ENCODE peak calls at places on chromosome X, in five cellular contexts. O is GM12878, Q is HepG2, J is K562, K is H1. C is an unnamed sample.

GRCh38 chrX:116239944-116240391 is 69.4 kb downstream of the AGTR2 start:
- DNase-seq in O (no peak), Q (no peak), J (no peak), K (no peak), C (no peak)

GRCh38 chrX:38514014-38514854 is 47.1 kb upstream of the TSPAN7 start:
- DNase-seq in O (no peak), Q (no peak), J (no peak), K (no peak), C (no peak)

GRCh38 chrX:9023293-9023692 is 10.6 kb downstream of the FAM9B start:
- DNase-seq in O (no peak), Q (no peak), J (no peak), K (no peak), C (no peak)

GRCh38 chrX:134585446-134585845 is 72.8 kb downstream of the PLAC1 start:
- DNase-seq in O (no peak), Q (no peak), J (no peak), K (no peak), C (no peak)

GRCh38 chrX:105822138-105823091 is at the start of gene NRK:
- DNase-seq in O (no peak), Q (no peak), J (no peak), K (no peak), C (no peak)

GRCh38 chrX:79081895-79082512 is 62.5 kb upstream of the GPR174 start:
- DNase-seq in O (peak; percentile 61), Q (no peak), J (peak; percentile 21), K (no peak), C (no peak)

GRCh38 chrX:70592091-70592490 is 147.5 kb downstream of the DLG3 start:
- DNase-seq in O (no peak), Q (no peak), J (no peak), K (no peak), C (peak; percentile 26)

GRCh38 chrX:39196192-39197102 is 395.2 kb downstream of the MID1IP1 start:
- DNase-seq in O (peak; percentile 90), Q (no peak), J (peak; percentile 31), K (no peak), C (peak; percentile 26)

GRCh38 chrX:51614353-51614752 is 4.4 kb downstream of the CENPVL3 start:
- DNase-seq in O (no peak), Q (peak; percentile 2), J (peak; percentile 30), K (no peak), C (peak; percentile 6)

GRCh38 chrX:153482376-153483015 is 12.1 kb upstream of the HAUS7 start:
- DNase-seq in O (no peak), Q (no peak), J (no peak), K (no peak), C (no peak)

GRCh38 chrX:133819546-133819945 is 165.8 kb downstream of the GPC3 start:
- DNase-seq in O (no peak), Q (no peak), J (no peak), K (no peak), C (no peak)

GRCh38 chrX:630007-630921 is at the start of gene SHOX:
- DNase-seq in O (no peak), Q (no peak), J (no peak), K (no peak), C (no peak)

GRCh38 chrX:37378399-37378798 is 29.2 kb downstream of the PRRG1 start:
- DNase-seq in O (no peak), Q (no peak), J (no peak), K (no peak), C (no peak)

GRCh38 chrX:65971151-65971550 is 68.7 kb downstream of the VSIG4 start:
- DNase-seq in O (no peak), Q (no peak), J (no peak), K (no peak), C (no peak)

GRCh38 chrX:119654112-119654531 is 38.8 kb downstream of the SEPTIN6 start:
- DNase-seq in O (no peak), Q (no peak), J (no peak), K (no peak), C (no peak)

GRCh38 chrX:8084023-8084422 is 87.0 kb downstream of the VCX2 start:
- DNase-seq in O (no peak), Q (no peak), J (no peak), K (no peak), C (no peak)

GRCh38 chrX:134374294-134374693 is 85.7 kb upstream of the HPRT1 start:
- DNase-seq in O (no peak), Q (no peak), J (no peak), K (no peak), C (no peak)

GRCh38 chrX:103533428-103534216 is 14.3 kb upstream of the RAB40A start:
- DNase-seq in O (peak; percentile 21), Q (peak; percentile 43), J (peak; percentile 38), K (peak; percentile 25), C (peak; percentile 37)

GRCh38 chrX:17192111-17192510 is 182.9 kb upstream of the NHS start:
- DNase-seq in O (no peak), Q (no peak), J (no peak), K (no peak), C (no peak)

GRCh38 chrX:45022144-45022543 is 149.2 kb downstream of the KDM6A start:
- DNase-seq in O (no peak), Q (peak; percentile 8), J (no peak), K (no peak), C (no peak)

GRCh38 chrX:101417981-101418841 is 10.2 kb downstream of the HNRNPH2 start:
- DNase-seq in O (no peak), Q (no peak), J (no peak), K (no peak), C (no peak)

GRCh38 chrX:125651426-125651825 is 331.8 kb downstream of the TEX13C start:
- DNase-seq in O (no peak), Q (no peak), J (no peak), K (no peak), C (no peak)
- TF ChIP-seq SIN3A in O (no peak), Q (no peak), J (no peak), K (no peak), C (no peak)

GRCh38 chrX:137427061-137427778 is 138.7 kb upstream of the ZIC3 start:
- DNase-seq in O (no peak), Q (no peak), J (no peak), K (no peak), C (no peak)
- H3K4me2 ChIP-seq in O (peak overlapping the region; percentile 17), Q (no peak overlapping the region), J (no peak overlapping the region), K (peak overlapping the region; percentile 93), C (no peak overlapping the region)

GRCh38 chrX:107684956-107685385 is 56.7 kb downstream of the PRPS1 start:
- DNase-seq in O (no peak), Q (no peak), J (peak; percentile 75), K (no peak), C (no peak)
- TF ChIP-seq SRF in O (no peak), Q (no peak), J (no peak), K (no peak), C (no peak)

GRCh38 chrX:20595928-20596550 is 329.3 kb upstream of the RPS6KA3 start:
- DNase-seq in O (no peak), Q (no peak), J (no peak), K (no peak), C (no peak)
- TF ChIP-seq SIN3A in O (no peak), Q (no peak), J (no peak), K (no peak), C (no peak)

GRCh38 chrX:46209037-46209436 is 336.2 kb downstream of the ZNF674 start:
- DNase-seq in O (no peak), Q (no peak), J (no peak), K (no peak), C (no peak)
- H3K4me2 ChIP-seq in O (no peak overlapping the region), Q (no peak overlapping the region), J (no peak overlapping the region), K (no peak overlapping the region), C (peak overlapping the region; percentile 49)

GRCh38 chrX:118350221-118350620 is 4.3 kb downstream of the WDR44 start:
- DNase-seq in O (no peak), Q (no peak), J (no peak), K (no peak), C (no peak)
- TF ChIP-seq SRF in O (no peak), Q (no peak), J (no peak), K (no peak), C (no peak)

DNA sequence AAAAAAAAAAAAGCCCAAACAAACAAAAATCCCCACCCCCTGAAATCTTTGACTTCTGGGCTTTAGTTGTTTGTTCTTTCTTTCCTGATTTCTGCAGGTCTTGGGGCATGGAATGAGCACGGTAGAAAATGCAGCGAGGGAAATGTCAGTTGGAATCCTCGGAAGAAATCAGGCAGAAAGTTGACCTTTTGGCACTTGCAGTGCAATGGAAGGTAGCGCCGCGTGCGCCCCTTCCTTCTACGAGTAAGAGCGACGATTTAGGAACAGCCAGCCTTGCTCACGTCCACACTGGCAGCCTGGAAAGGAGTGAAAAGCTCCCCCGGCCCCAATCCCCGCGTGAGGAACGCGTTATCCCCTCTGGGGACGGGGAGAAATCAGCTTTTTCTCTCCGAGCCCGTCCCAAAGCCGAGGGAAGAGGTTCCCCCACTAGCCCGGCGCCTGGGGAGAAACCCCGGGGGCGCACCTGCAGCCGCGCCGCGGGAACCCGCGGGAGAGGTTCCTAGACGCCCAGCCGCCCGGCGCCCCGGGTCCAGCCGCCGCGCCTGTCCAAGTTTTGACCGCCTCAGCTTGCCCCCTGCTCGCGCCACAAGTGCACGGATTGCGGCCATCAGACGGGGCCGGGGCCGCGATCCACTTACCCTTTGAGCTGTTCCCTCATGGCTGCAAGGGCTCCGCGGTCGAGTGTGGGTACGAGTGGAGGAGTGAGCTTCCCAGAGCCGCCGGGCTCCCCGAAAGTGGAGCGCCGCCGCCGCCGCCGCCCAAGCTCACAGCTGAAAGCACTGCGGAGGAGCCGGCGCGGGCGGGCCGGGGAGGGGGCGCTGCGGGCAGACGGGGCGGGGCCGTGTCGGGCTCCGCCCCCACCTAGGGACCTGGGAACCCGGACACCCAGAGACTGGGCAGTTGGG is 194.6 kb upstream of the FTHL17 start:
- DNase-seq in O (no peak), Q (peak; percentile 25), J (peak; percentile 70), K (no peak), C (no peak)
- TF ChIP-seq SIN3A in O (no peak), Q (no peak), J (no peak), K (no peak), C (no peak)

GRCh38 chrX:130330146-130330545 is 9.6 kb upstream of the SLC25A14 start:
- DNase-seq in O (no peak), Q (no peak), J (no peak), K (no peak), C (no peak)

GRCh38 chrX:130336531-130336930 is 3.2 kb upstream of the SLC25A14 start:
- DNase-seq in O (no peak), Q (no peak), J (no peak), K (no peak), C (no peak)

DNA sequence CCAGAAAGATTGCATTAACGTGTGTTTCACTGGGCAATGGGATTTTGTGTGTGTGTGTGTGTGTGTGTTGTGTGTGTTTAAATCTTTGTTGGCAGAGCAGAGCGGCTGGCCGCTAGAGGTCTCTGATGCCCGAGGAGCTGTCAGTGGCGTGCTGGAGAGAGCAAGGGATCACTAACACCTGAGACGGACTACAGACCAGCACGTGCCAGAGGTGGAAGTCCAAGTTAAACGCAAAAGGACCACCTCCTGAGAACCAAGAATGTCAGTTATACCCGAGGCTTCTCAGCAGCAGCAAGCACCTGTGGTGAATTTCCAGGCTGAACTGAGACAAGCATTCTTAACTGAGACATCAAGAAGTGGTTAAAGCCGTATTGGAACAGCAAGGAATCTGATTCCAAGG is 9.0 kb upstream of the SLC25A14 start:
- DNase-seq in O (peak; percentile 5), Q (peak; percentile 43), J (peak; percentile 47), K (peak; percentile 23), C (peak; percentile 64)
- H3K4me2 ChIP-seq in O (no peak overlapping the region), Q (peak overlapping the region; percentile 39), J (peak overlapping the region; percentile 43), K (no peak overlapping the region), C (peak overlapping the region; percentile 36)

C was measured in HCT116.